ENCODE peak calls at places on chromosomes 7 and 10, in seven cellular contexts. A is BE2C; L is CD8-positive, alpha-beta T cell; X is cardiac muscle cell; F is AG04450; Q is mesendoderm; I is Karpas-422. T is an unnamed sample.

GRCh38 chr7:73812996-73813395 is 17.8 kb upstream of the CLDN4 start:
- DNase-seq in A (no peak), L (no peak), X (no peak), F (no peak), Q (no peak), I (no peak), T (no peak)

GRCh38 chr10:62830577-62831122 is 14.5 kb upstream of the EGR2 start:
- DNase-seq in A (no peak), L (no peak), X (peak; percentile 36), F (no peak), Q (peak; percentile 36), I (no peak), T (no peak)

GRCh38 chr7:30308392-30308791 is 24.0 kb downstream of the ZNRF2 start:
- DNase-seq in A (no peak), L (no peak), X (no peak), F (no peak), Q (no peak), I (peak; percentile 75), T (no peak)

GRCh38 chr7:76303829-76304505 is 1.5 kb downstream of the HSPB1 start:
- DNase-seq in A (no peak), L (no peak), X (no peak), F (no peak), Q (no peak), I (no peak), T (no peak)

GRCh38 chr10:36280886-36281499 is 638.9 kb upstream of the FZD8 start:
- DNase-seq in A (no peak), L (no peak), X (no peak), F (no peak), Q (no peak), I (no peak), T (no peak)

GRCh38 chr10:76150886-76151288 is 719.5 kb downstream of the LRMDA start:
- DNase-seq in A (no peak), L (no peak), X (no peak), F (no peak), Q (no peak), I (no peak), T (no peak)

GRCh38 chr7:87507446-87507845 is 32.0 kb upstream of the ABCB4 start:
- DNase-seq in A (no peak), L (no peak), X (no peak), F (no peak), Q (peak; percentile 70), I (no peak), T (no peak)

GRCh38 chr7:137930616-137931015 is 71.3 kb downstream of the CREB3L2 start:
- DNase-seq in A (no peak), L (no peak), X (peak; percentile 80), F (peak; percentile 78), Q (no peak), I (no peak), T (no peak)

GRCh38 chr7:7002416-7003062 is 176.5 kb upstream of the CCZ1B start:
- DNase-seq in A (no peak), L (no peak), X (no peak), F (no peak), Q (peak; percentile 77), I (no peak), T (no peak)

GRCh38 chr7:110388451-110388850 is 702.5 kb upstream of the LRRN3 start:
- DNase-seq in A (no peak), L (no peak), X (no peak), F (no peak), Q (no peak), I (no peak), T (no peak)

GRCh38 chr10:24848169-24848688 is 104.2 kb downstream of the PRTFDC1 start:
- DNase-seq in A (no peak), L (no peak), X (peak; percentile 22), F (no peak), Q (no peak), I (no peak), T (no peak)

GRCh38 chr10:130739016-130739756 is 572.3 kb downstream of the TCERG1L start:
- DNase-seq in A (no peak), L (no peak), X (no peak), F (no peak), Q (no peak), I (no peak), T (no peak)

GRCh38 chr10:49381111-49381900 is 14.6 kb downstream of the DRGX start:
- DNase-seq in A (no peak), L (no peak), X (no peak), F (no peak), Q (no peak), I (no peak), T (no peak)

GRCh38 chr10:20999713-21000112 is 102.6 kb upstream of the NEBL start:
- DNase-seq in A (no peak), L (no peak), X (no peak), F (no peak), Q (no peak), I (no peak), T (no peak)

GRCh38 chr10:98431016-98431415 is 15.7 kb downstream of the HPS1 start:
- DNase-seq in A (no peak), L (no peak), X (no peak), F (no peak), Q (no peak), I (no peak), T (no peak)

GRCh38 chr10:3928569-3928968 is 143.6 kb upstream of the KLF6 start:
- DNase-seq in A (no peak), L (no peak), X (no peak), F (no peak), Q (no peak), I (no peak), T (no peak)

GRCh38 chr10:48404646-48405045 is 98.2 kb downstream of the MAPK8 start:
- DNase-seq in A (no peak), L (no peak), X (peak; percentile 92), F (no peak), Q (no peak), I (no peak), T (no peak)

GRCh38 chr10:108375691-108376090 is 1211.2 kb upstream of the SORCS1 start:
- DNase-seq in A (no peak), L (no peak), X (peak; percentile 29), F (no peak), Q (no peak), I (no peak), T (no peak)

GRCh38 chr7:151167197-151167911 is at the start of gene GBX1:
- DNase-seq in A (no peak), L (no peak), X (no peak), F (no peak), Q (no peak), I (no peak), T (no peak)

GRCh38 chr10:76114556-76114955 is 683.1 kb downstream of the LRMDA start:
- DNase-seq in A (no peak), L (no peak), X (no peak), F (no peak), Q (no peak), I (no peak), T (no peak)

GRCh38 chr10:84613336-84614021 is 285.1 kb downstream of the CCSER2 start:
- DNase-seq in A (peak; percentile 55), L (no peak), X (peak; percentile 20), F (no peak), Q (peak; percentile 96), I (peak; percentile 58), T (no peak)

GRCh38 chr7:95794917-95795515 is 22.7 kb downstream of the DYNC1I1 start:
- DNase-seq in A (peak; percentile 38), L (no peak), X (peak; percentile 22), F (no peak), Q (peak; percentile 76), I (peak; percentile 67), T (no peak)

GRCh38 chr7:81627565-81628287 is 142.1 kb downstream of the HGF start:
- DNase-seq in A (no peak), L (no peak), X (peak; percentile 69), F (no peak), Q (no peak), I (no peak), T (peak; percentile 29)

GRCh38 chr10:101221479-101222246 is 7.6 kb downstream of the LBX1 start:
- DNase-seq in A (no peak), L (no peak), X (no peak), F (no peak), Q (no peak), I (no peak), T (no peak)
- H3K27me3 ChIP-seq in A (peaks cover 100% of the 10 kb centered on the region), L (peaks cover 72% of the 10 kb centered on the region), X (peaks cover 100% of the 10 kb centered on the region), F (peaks cover 94% of the 10 kb centered on the region), Q (peaks cover 90% of the 10 kb centered on the region), I (no peaks in the 10 kb centered on the region), T (peaks cover 100% of the 10 kb centered on the region)

DNA sequence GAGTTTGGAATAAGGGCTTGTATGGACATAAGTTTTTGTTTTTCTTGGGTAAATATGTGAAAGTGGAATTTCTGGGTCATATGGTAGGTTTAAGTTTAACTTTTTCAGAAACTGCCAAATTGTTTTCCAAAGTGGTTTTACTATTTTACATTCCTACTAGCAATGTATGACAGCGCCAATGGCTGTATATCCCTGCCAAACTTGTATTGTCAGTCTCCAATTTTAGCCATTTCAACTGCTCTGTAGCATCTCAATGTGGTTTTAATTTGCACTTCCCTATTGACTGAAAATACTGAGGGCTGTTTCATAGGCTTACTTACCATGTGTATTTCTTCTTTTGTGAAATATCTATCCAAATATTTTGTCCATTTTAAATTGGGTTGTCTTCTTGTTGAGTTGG is 90.5 kb upstream of the ZNF32 start:
- DNase-seq in A (no peak), L (no peak), X (no peak), F (no peak), Q (no peak), I (no peak), T (no peak)
- H3K27me3 ChIP-seq in A (no peaks in the 10 kb centered on the region), L (no peaks in the 10 kb centered on the region), X (no peaks in the 10 kb centered on the region), F (no peaks in the 10 kb centered on the region), Q (no peaks in the 10 kb centered on the region), I (no peaks in the 10 kb centered on the region), T (no peaks in the 10 kb centered on the region)

GRCh38 chr7:155431711-155432110 is 26.2 kb upstream of the EN2 start:
- DNase-seq in A (no peak), L (no peak), X (no peak), F (no peak), Q (no peak), I (no peak), T (no peak)
- H3K27me3 ChIP-seq in A (peaks cover 73% of the 10 kb centered on the region), L (peaks cover 4% of the 10 kb centered on the region), X (peaks cover 74% of the 10 kb centered on the region), F (peaks cover 5% of the 10 kb centered on the region), Q (no peaks in the 10 kb centered on the region), I (no peaks in the 10 kb centered on the region), T (peaks cover 2% of the 10 kb centered on the region)

GRCh38 chr10:112229096-112229495 is 45.5 kb upstream of the GPAM start:
- DNase-seq in A (no peak), L (no peak), X (no peak), F (no peak), Q (no peak), I (no peak), T (no peak)

GRCh38 chr10:112227331-112227961 is 43.9 kb upstream of the GPAM start:
- DNase-seq in A (no peak), L (no peak), X (peak; percentile 63), F (no peak), Q (no peak), I (no peak), T (no peak)

GRCh38 chr10:112231602-112232001 is 48.0 kb upstream of the GPAM start:
- DNase-seq in A (no peak), L (no peak), X (no peak), F (no peak), Q (no peak), I (peak; percentile 80), T (no peak)

GRCh38 chr10:112230325-112230988 is 46.9 kb upstream of the GPAM start:
- DNase-seq in A (no peak), L (no peak), X (no peak), F (no peak), Q (peak; percentile 42), I (peak; percentile 71), T (no peak)

DNA sequence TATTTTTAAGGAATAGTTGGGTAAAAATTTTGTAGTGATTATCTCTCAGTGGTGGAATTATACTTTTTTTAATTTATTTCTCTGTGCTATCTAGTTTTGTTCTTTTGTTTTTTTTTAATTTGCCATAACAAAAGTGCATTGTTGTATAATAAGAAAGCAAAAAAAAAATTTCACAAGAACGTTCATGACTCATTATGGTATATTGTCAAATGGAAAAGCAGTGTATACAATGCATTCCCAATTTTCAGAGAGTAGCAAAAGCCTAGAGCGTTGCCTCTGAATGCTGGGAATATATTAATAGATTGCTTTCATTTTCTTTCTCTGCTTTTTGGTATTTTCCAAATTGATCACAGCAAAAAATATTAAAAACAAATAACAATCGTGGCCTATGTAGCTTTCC is 46.3 kb upstream of the GPAM start:
- DNase-seq in A (no peak), L (no peak), X (no peak), F (no peak), Q (no peak), I (no peak), T (no peak)
- H3K27me3 ChIP-seq in A (no peaks in the 10 kb centered on the region), L (no peaks in the 10 kb centered on the region), X (no peaks in the 10 kb centered on the region), F (no peaks in the 10 kb centered on the region), Q (no peaks in the 10 kb centered on the region), I (no peaks in the 10 kb centered on the region), T (no peaks in the 10 kb centered on the region)